ENCODE peak calls at places on chromosomes 12 and 14, in ten cellular contexts. G is tibial artery, A is mucosa of descending colon, I is brain microvascular endothelial cell, M is cardiac muscle cell, E is adrenal gland, C is esophagus squamous epithelium, B is psoas muscle, D is BJ, Q is cardiac fibroblast. F is an unnamed sample.
A peak's percentile ranks its signal among the peaks of the same experiment; 100 is the strongest.

GRCh38 chr14:89767861-89768268 is 186.7 kb downstream of the EFCAB11 start:
- DNase-seq in C (no peak), M (peak; percentile 35), D (no peak), G (no peak), B (no peak), E (peak; percentile 47), A (no peak), Q (peak; percentile 73), I (peak; percentile 51), F (peak; percentile 8)

GRCh38 chr14:100153560-100153959 is 5.9 kb downstream of the DEGS2 start:
- DNase-seq in A (no peak), M (no peak), G (no peak), I (no peak), D (no peak), C (no peak), E (no peak), Q (no peak), B (no peak), F (no peak)

GRCh38 chr12:89782807-89783206 is 74.2 kb upstream of the ATP2B1 start:
- DNase-seq in B (no peak), A (no peak), E (no peak), D (no peak), M (no peak), I (no peak), G (no peak), C (no peak), Q (no peak), F (no peak)

GRCh38 chr14:59213368-59214315 is 25.2 kb downstream of the DAAM1 start:
- DNase-seq in A (no peak), Q (no peak), C (no peak), B (no peak), D (no peak), G (no peak), I (peak; percentile 31), M (no peak), E (no peak), F (no peak)

GRCh38 chr12:111327474-111327873 is 41.4 kb downstream of the PHETA1 start:
- DNase-seq in M (no peak), E (no peak), A (no peak), I (no peak), D (no peak), G (no peak), B (no peak), C (no peak), Q (no peak), F (no peak)

GRCh38 chr14:69424139-69424923 is 25.8 kb downstream of the SLC39A9 start:
- DNase-seq in I (peak; percentile 40), D (no peak), C (no peak), A (no peak), G (no peak), B (no peak), M (no peak), E (no peak), Q (no peak), F (peak; percentile 63)

GRCh38 chr14:29681308-29681707 is 246.3 kb downstream of the PRKD1 start:
- DNase-seq in Q (no peak), E (no peak), C (no peak), M (no peak), B (no peak), D (no peak), G (no peak), A (no peak), I (no peak), F (no peak)

GRCh38 chr14:103260629-103261124 is 73.4 kb upstream of the EIF5 start:
- DNase-seq in E (peak; percentile 58), B (peak; percentile 34), I (peak; percentile 28), D (no peak), Q (peak; percentile 73), M (no peak), G (peak; percentile 72), A (peak; percentile 63), C (no peak), F (peak; percentile 25)

GRCh38 chr12:2163172-2163927 is 110.6 kb downstream of the CACNA1C start:
- DNase-seq in B (peak; percentile 87), A (peak; percentile 91), G (peak; percentile 97), Q (peak; percentile 98), D (no peak), I (peak; percentile 63), E (peak; percentile 61), C (no peak), M (peak; percentile 51), F (no peak)

GRCh38 chr14:99256483-99256874 is 15.5 kb downstream of the BCL11B start:
- DNase-seq in Q (no peak), I (no peak), G (peak; percentile 52), M (no peak), E (no peak), C (no peak), A (no peak), B (no peak), D (no peak), F (no peak)

GRCh38 chr12:1350055-1350933 is 244.1 kb downstream of the FBXL14 start:
- DNase-seq in G (no peak), D (peak; percentile 86), I (peak; percentile 74), C (no peak), E (no peak), Q (peak; percentile 50), M (no peak), A (no peak), B (no peak), F (peak; percentile 74)

GRCh38 chr14:49995162-49995561 is 102.3 kb downstream of the ARF6 start:
- DNase-seq in B (no peak), I (no peak), M (no peak), C (no peak), Q (no peak), G (no peak), A (no peak), D (no peak), E (no peak), F (no peak)

GRCh38 chr12:12941450-12942350 is 10.3 kb downstream of the GPRC5D start:
- DNase-seq in A (no peak), E (no peak), C (no peak), Q (no peak), G (no peak), M (no peak), D (no peak), I (no peak), B (no peak), F (no peak)

GRCh38 chr12:127728285-127728684 is 538.7 kb upstream of the TMEM132C start:
- DNase-seq in M (no peak), D (peak; percentile 25), G (no peak), C (no peak), B (no peak), I (no peak), Q (no peak), A (no peak), E (no peak), F (no peak)

GRCh38 chr14:63857467-63858030 is 4.7 kb downstream of the SYNE2 start:
- DNase-seq in M (no peak), I (no peak), B (no peak), Q (no peak), A (no peak), D (no peak), E (no peak), G (no peak), C (no peak), F (no peak)

DNA sequence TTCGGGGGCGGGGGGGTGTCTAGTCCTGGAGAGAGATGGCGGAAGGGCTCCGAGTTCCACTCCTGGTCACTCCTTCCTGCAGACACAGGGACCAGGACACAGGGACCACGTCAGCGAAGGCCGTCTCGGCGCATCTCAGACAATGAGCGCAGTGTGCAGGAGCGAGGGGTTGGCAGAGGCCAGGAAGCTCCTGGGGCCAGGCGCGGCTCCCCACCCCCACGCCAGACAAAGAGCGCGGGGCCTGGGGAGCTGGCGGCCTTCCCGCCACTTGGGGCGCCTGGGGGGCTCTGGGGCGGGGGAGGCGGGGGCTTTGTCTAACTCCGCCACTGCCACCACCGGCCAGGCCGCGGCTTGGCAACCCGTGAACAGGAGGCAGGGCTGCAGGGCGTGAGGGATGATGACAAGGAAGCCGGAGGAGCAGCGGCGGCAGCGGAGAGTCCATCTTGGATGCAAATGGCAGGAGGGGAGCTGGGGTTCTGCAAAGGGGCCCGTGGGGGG is 2.2 kb downstream of the CDK2AP1 start:
- DNase-seq in G (no peak), A (peak; percentile 83), M (peak; percentile 66), D (no peak), C (no peak), I (peak; percentile 47), E (peak; percentile 75), B (peak; percentile 67), Q (peak; percentile 75), F (no peak)
- TF ChIP-seq CTCF in G (no peak), A (no peak), M (peak; percentile 2), D (peak; percentile 30), C (no peak), I (no peak), E (no peak), B (no peak), Q (no peak), F (no peak)

GRCh38 chr14:87171161-87171560 is 821.8 kb downstream of the GALC start:
- DNase-seq in B (no peak), I (no peak), A (no peak), D (no peak), M (no peak), C (no peak), G (no peak), Q (no peak), E (no peak), F (no peak)

GRCh38 chr14:87175175-87175574 is 817.8 kb downstream of the GALC start:
- DNase-seq in A (no peak), M (no peak), G (no peak), D (no peak), E (no peak), I (no peak), Q (no peak), B (no peak), C (no peak), F (no peak)

GRCh38 chr14:87170179-87170578 is 822.8 kb downstream of the GALC start:
- DNase-seq in G (no peak), A (no peak), M (no peak), I (no peak), C (no peak), Q (no peak), D (no peak), B (no peak), E (no peak), F (no peak)
- H3K4me3 ChIP-seq in G (no peak overlapping the region), A (no peak overlapping the region), M (no peak overlapping the region), I (no peak overlapping the region), C (no peak overlapping the region), Q (no peak overlapping the region), D (no peak overlapping the region), B (no peak overlapping the region), E (no peak overlapping the region), F (no peak overlapping the region)

DNA sequence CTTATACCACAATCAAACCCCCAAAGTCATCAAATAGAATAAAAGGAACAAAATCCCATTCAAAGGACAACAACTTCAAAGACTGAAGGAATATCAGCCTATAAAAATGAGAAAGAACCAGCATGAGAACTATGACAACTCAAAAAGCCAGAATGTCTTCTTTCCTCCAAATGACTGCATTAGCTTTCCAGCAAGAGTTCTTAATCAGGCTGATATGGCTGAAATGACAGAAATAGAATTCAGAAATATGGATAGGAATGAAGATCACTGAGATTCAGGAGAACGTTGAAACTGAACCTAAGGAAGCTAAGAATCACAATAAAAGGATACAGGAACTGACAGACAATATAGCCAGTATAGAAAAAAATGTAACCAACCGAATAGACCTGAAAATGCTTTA is 109.5 kb downstream of the SINHCAF start:
- DNase-seq in G (no peak), B (no peak), A (no peak), C (no peak), I (no peak), E (no peak), M (no peak), Q (no peak), D (no peak), F (no peak)
- TF ChIP-seq CTCF in G (no peak), B (no peak), A (no peak), C (no peak), I (no peak), E (no peak), M (no peak), Q (no peak), D (no peak), F (no peak)

GRCh38 chr14:52111583-52111982 is 42.7 kb upstream of the NID2 start:
- DNase-seq in E (no peak), D (no peak), M (no peak), Q (peak; percentile 80), G (no peak), C (no peak), I (peak; percentile 71), B (no peak), A (no peak), F (no peak)
- H3K4me3 ChIP-seq in E (no peak overlapping the region), D (no peak overlapping the region), M (no peak overlapping the region), Q (no peak overlapping the region), G (no peak overlapping the region), C (no peak overlapping the region), I (no peak overlapping the region), B (no peak overlapping the region), A (no peak overlapping the region), F (no peak overlapping the region)

F was measured in LNCaP clone FGC.